ENCODE peak calls at places on chromosomes 4 and X, in eight cellular contexts. One of them, this sample, is unnamed.
A peak's percentile ranks its signal among the peaks of the same experiment; 100 is the strongest.

GRCh38 chrX:115400960-115401359 is 111.4 kb downstream of the LUZP4 start:
- DNase-seq in activated naive CD4-positive, alpha-beta T cell: no peak
- DNase-seq in Panc1: no peak
- DNase-seq in HCT116: no peak
- DNase-seq in lower lobe of right lung: no peak
- DNase-seq in fibroblast of mammary gland: no peak
- DNase-seq in RWPE2: no peak
- DNase-seq in GM04504: no peak
- DNase-seq in this sample: no peak

GRCh38 chrX:47885501-47885900 is 48.8 kb downstream of the ZNF81 start:
- DNase-seq in GM04504: no peak
- DNase-seq in fibroblast of mammary gland: no peak
- DNase-seq in HCT116: no peak
- DNase-seq in Panc1: no peak
- DNase-seq in lower lobe of right lung: no peak
- DNase-seq in RWPE2: no peak
- DNase-seq in activated naive CD4-positive, alpha-beta T cell: no peak
- DNase-seq in this sample: no peak

GRCh38 chr4:172819353-172819752 is 349.3 kb upstream of the GALNT7 start:
- DNase-seq in RWPE2: no peak
- DNase-seq in HCT116: no peak
- DNase-seq in fibroblast of mammary gland: no peak
- DNase-seq in GM04504: no peak
- DNase-seq in lower lobe of right lung: no peak
- DNase-seq in activated naive CD4-positive, alpha-beta T cell: no peak
- DNase-seq in Panc1: no peak
- DNase-seq in this sample: no peak

GRCh38 chr4:3013323-3013722 is 50.0 kb downstream of the GRK4 start:
- DNase-seq in RWPE2: no peak
- DNase-seq in Panc1: no peak
- DNase-seq in fibroblast of mammary gland: no peak
- DNase-seq in lower lobe of right lung: no peak
- DNase-seq in HCT116: no peak
- DNase-seq in activated naive CD4-positive, alpha-beta T cell: no peak
- DNase-seq in GM04504: no peak
- DNase-seq in this sample: no peak

GRCh38 chr4:120753854-120754253 is 168.7 kb downstream of the PRDM5 start:
- DNase-seq in RWPE2: no peak
- DNase-seq in fibroblast of mammary gland: no peak
- DNase-seq in GM04504: no peak
- DNase-seq in lower lobe of right lung: no peak
- DNase-seq in Panc1: no peak
- DNase-seq in HCT116: no peak
- DNase-seq in activated naive CD4-positive, alpha-beta T cell: no peak
- DNase-seq in this sample: no peak

GRCh38 chr4:3461515-3462291 is 1.4 kb upstream of the DOK7 start:
- DNase-seq in HCT116: no peak
- DNase-seq in lower lobe of right lung: peak; percentile 82
- DNase-seq in Panc1: no peak
- DNase-seq in activated naive CD4-positive, alpha-beta T cell: no peak
- DNase-seq in RWPE2: no peak
- DNase-seq in fibroblast of mammary gland: no peak
- DNase-seq in GM04504: no peak
- DNase-seq in this sample: peak; percentile 73

GRCh38 chr4:79764118-79764517 is 308.9 kb downstream of the ANTXR2 start:
- DNase-seq in Panc1: no peak
- DNase-seq in HCT116: no peak
- DNase-seq in GM04504: no peak
- DNase-seq in lower lobe of right lung: no peak
- DNase-seq in RWPE2: no peak
- DNase-seq in activated naive CD4-positive, alpha-beta T cell: no peak
- DNase-seq in fibroblast of mammary gland: no peak
- DNase-seq in this sample: no peak

GRCh38 chrX:22534643-22535042 is 261.9 kb downstream of the CBLL2 start:
- DNase-seq in GM04504: peak; percentile 25
- DNase-seq in fibroblast of mammary gland: peak; percentile 91
- DNase-seq in HCT116: no peak
- DNase-seq in RWPE2: peak; percentile 56
- DNase-seq in lower lobe of right lung: no peak
- DNase-seq in Panc1: peak; percentile 17
- DNase-seq in activated naive CD4-positive, alpha-beta T cell: no peak
- DNase-seq in this sample: no peak

GRCh38 chr4:21032246-21032645 is 332.0 kb downstream of the PACRGL start:
- DNase-seq in activated naive CD4-positive, alpha-beta T cell: no peak
- DNase-seq in GM04504: no peak
- DNase-seq in RWPE2: no peak
- DNase-seq in Panc1: no peak
- DNase-seq in lower lobe of right lung: no peak
- DNase-seq in fibroblast of mammary gland: no peak
- DNase-seq in HCT116: no peak
- DNase-seq in this sample: no peak

GRCh38 chrX:17629011-17629410 is 108.3 kb upstream of the SCML1 start:
- DNase-seq in HCT116: no peak
- DNase-seq in lower lobe of right lung: no peak
- DNase-seq in activated naive CD4-positive, alpha-beta T cell: no peak
- DNase-seq in fibroblast of mammary gland: no peak
- DNase-seq in Panc1: no peak
- DNase-seq in RWPE2: no peak
- DNase-seq in GM04504: no peak
- DNase-seq in this sample: no peak

GRCh38 chr4:83115656-83116285 is 1.2 kb upstream of the PLAC8 start:
- DNase-seq in activated naive CD4-positive, alpha-beta T cell: no peak
- DNase-seq in HCT116: no peak
- DNase-seq in fibroblast of mammary gland: no peak
- DNase-seq in RWPE2: no peak
- DNase-seq in lower lobe of right lung: no peak
- DNase-seq in GM04504: no peak
- DNase-seq in Panc1: no peak
- DNase-seq in this sample: no peak

GRCh38 chrX:129754266-129755024 is 15.7 kb downstream of the XPNPEP2 start:
- DNase-seq in GM04504: no peak
- DNase-seq in activated naive CD4-positive, alpha-beta T cell: no peak
- DNase-seq in lower lobe of right lung: no peak
- DNase-seq in Panc1: no peak
- DNase-seq in HCT116: no peak
- DNase-seq in fibroblast of mammary gland: no peak
- DNase-seq in RWPE2: no peak
- DNase-seq in this sample: peak; percentile 72

GRCh38 chr4:108204518-108204917 is 35.8 kb upstream of the LEF1 start:
- DNase-seq in RWPE2: no peak
- DNase-seq in lower lobe of right lung: no peak
- DNase-seq in GM04504: no peak
- DNase-seq in Panc1: no peak
- DNase-seq in HCT116: no peak
- DNase-seq in fibroblast of mammary gland: peak; percentile 3
- DNase-seq in activated naive CD4-positive, alpha-beta T cell: no peak
- DNase-seq in this sample: no peak

GRCh38 chr4:29541757-29542156 is 1178.4 kb upstream of the PCDH7 start:
- DNase-seq in Panc1: no peak
- DNase-seq in fibroblast of mammary gland: no peak
- DNase-seq in RWPE2: no peak
- DNase-seq in lower lobe of right lung: no peak
- DNase-seq in activated naive CD4-positive, alpha-beta T cell: no peak
- DNase-seq in GM04504: no peak
- DNase-seq in HCT116: no peak
- DNase-seq in this sample: no peak

GRCh38 chrX:1657367-1658082 is 42.7 kb downstream of the ASMT start:
- DNase-seq in GM04504: no peak
- DNase-seq in RWPE2: no peak
- DNase-seq in HCT116: no peak
- DNase-seq in fibroblast of mammary gland: peak; percentile 18
- DNase-seq in lower lobe of right lung: no peak
- DNase-seq in activated naive CD4-positive, alpha-beta T cell: peak; percentile 5
- DNase-seq in Panc1: no peak
- DNase-seq in this sample: peak; percentile 86

GRCh38 chr4:78131403-78131802 is 74.3 kb downstream of the FRAS1 start:
- DNase-seq in fibroblast of mammary gland: peak; percentile 56
- DNase-seq in RWPE2: no peak
- DNase-seq in activated naive CD4-positive, alpha-beta T cell: no peak
- DNase-seq in lower lobe of right lung: no peak
- DNase-seq in HCT116: no peak
- DNase-seq in GM04504: peak; percentile 40
- DNase-seq in Panc1: no peak
- DNase-seq in this sample: no peak

GRCh38 chr4:69833251-69833650 is 26.7 kb downstream of the SULT1E1 start:
- DNase-seq in GM04504: no peak
- DNase-seq in Panc1: no peak
- DNase-seq in HCT116: no peak
- DNase-seq in lower lobe of right lung: no peak
- DNase-seq in fibroblast of mammary gland: no peak
- DNase-seq in activated naive CD4-positive, alpha-beta T cell: no peak
- DNase-seq in RWPE2: no peak
- DNase-seq in this sample: no peak

GRCh38 chrX:34918856-34919255 is 23.7 kb upstream of the FAM47B start:
- DNase-seq in RWPE2: no peak
- DNase-seq in GM04504: peak; percentile 15
- DNase-seq in fibroblast of mammary gland: peak; percentile 73
- DNase-seq in HCT116: no peak
- DNase-seq in activated naive CD4-positive, alpha-beta T cell: no peak
- DNase-seq in Panc1: no peak
- DNase-seq in lower lobe of right lung: no peak
- DNase-seq in this sample: no peak

GRCh38 chrX:22674947-22675346 is 324.8 kb upstream of the DDX53 start:
- DNase-seq in Panc1: no peak
- DNase-seq in GM04504: no peak
- DNase-seq in activated naive CD4-positive, alpha-beta T cell: no peak
- DNase-seq in HCT116: no peak
- DNase-seq in fibroblast of mammary gland: no peak
- DNase-seq in lower lobe of right lung: no peak
- DNase-seq in RWPE2: no peak
- DNase-seq in this sample: no peak

GRCh38 chr4:141502755-141503154 is 133.6 kb upstream of the IL15 start:
- DNase-seq in Panc1: no peak
- DNase-seq in RWPE2: no peak
- DNase-seq in lower lobe of right lung: no peak
- DNase-seq in HCT116: no peak
- DNase-seq in fibroblast of mammary gland: no peak
- DNase-seq in GM04504: no peak
- DNase-seq in activated naive CD4-positive, alpha-beta T cell: no peak
- DNase-seq in this sample: no peak

GRCh38 chrX:25191403-25191802 is 175.6 kb upstream of the ARX start:
- DNase-seq in Panc1: no peak
- DNase-seq in GM04504: no peak
- DNase-seq in fibroblast of mammary gland: no peak
- DNase-seq in lower lobe of right lung: no peak
- DNase-seq in RWPE2: no peak
- DNase-seq in HCT116: no peak
- DNase-seq in activated naive CD4-positive, alpha-beta T cell: no peak
- DNase-seq in this sample: no peak

GRCh38 chr4:21469438-21470032 is 479.0 kb downstream of the KCNIP4 start:
- DNase-seq in Panc1: peak; percentile 7
- DNase-seq in lower lobe of right lung: no peak
- DNase-seq in GM04504: no peak
- DNase-seq in activated naive CD4-positive, alpha-beta T cell: no peak
- DNase-seq in fibroblast of mammary gland: peak; percentile 30
- DNase-seq in RWPE2: no peak
- DNase-seq in HCT116: no peak
- DNase-seq in this sample: no peak

GRCh38 chrX:40097492-40098263 is at the start of gene BCOR:
- DNase-seq in GM04504: no peak
- DNase-seq in RWPE2: no peak
- DNase-seq in HCT116: no peak
- DNase-seq in activated naive CD4-positive, alpha-beta T cell: peak; percentile 69
- DNase-seq in lower lobe of right lung: peak; percentile 77
- DNase-seq in Panc1: no peak
- DNase-seq in fibroblast of mammary gland: no peak
- DNase-seq in this sample: peak; percentile 93

GRCh38 chr4:73922766-73923630 is 53.8 kb downstream of the CXCL1 start:
- DNase-seq in HCT116: peak; percentile 15
- DNase-seq in activated naive CD4-positive, alpha-beta T cell: no peak
- DNase-seq in lower lobe of right lung: no peak
- DNase-seq in fibroblast of mammary gland: peak; percentile 75
- DNase-seq in Panc1: no peak
- DNase-seq in RWPE2: no peak
- DNase-seq in GM04504: peak; percentile 14
- DNase-seq in this sample: no peak

GRCh38 chrX:69298466-69299140 is 133.3 kb upstream of the PJA1 start:
- DNase-seq in GM04504: no peak
- DNase-seq in HCT116: no peak
- DNase-seq in RWPE2: no peak
- DNase-seq in lower lobe of right lung: no peak
- DNase-seq in fibroblast of mammary gland: peak; percentile 37
- DNase-seq in activated naive CD4-positive, alpha-beta T cell: no peak
- DNase-seq in Panc1: no peak
- DNase-seq in this sample: no peak

GRCh38 chr4:77021614-77022089 is 54.1 kb downstream of the CCNI start:
- DNase-seq in Panc1: no peak
- DNase-seq in HCT116: no peak
- DNase-seq in RWPE2: no peak
- DNase-seq in activated naive CD4-positive, alpha-beta T cell: no peak
- DNase-seq in lower lobe of right lung: no peak
- DNase-seq in fibroblast of mammary gland: peak; percentile 69
- DNase-seq in GM04504: peak; percentile 69
- DNase-seq in this sample: no peak

GRCh38 chr4:156615066-156615514 is 356.5 kb downstream of the PDGFC start:
- DNase-seq in fibroblast of mammary gland: peak; percentile 74
- DNase-seq in RWPE2: no peak
- DNase-seq in lower lobe of right lung: no peak
- DNase-seq in HCT116: no peak
- DNase-seq in GM04504: peak; percentile 84
- DNase-seq in activated naive CD4-positive, alpha-beta T cell: no peak
- DNase-seq in Panc1: no peak
- DNase-seq in this sample: no peak

GRCh38 chrX:119010491-119010890 is 36.1 kb downstream of the LONRF3 start:
- DNase-seq in fibroblast of mammary gland: no peak
- DNase-seq in activated naive CD4-positive, alpha-beta T cell: no peak
- DNase-seq in GM04504: no peak
- DNase-seq in HCT116: no peak
- DNase-seq in lower lobe of right lung: no peak
- DNase-seq in RWPE2: no peak
- DNase-seq in Panc1: no peak
- DNase-seq in this sample: no peak

GRCh38 chr4:55173580-55173979 is 48.2 kb upstream of the KDR start:
- DNase-seq in HCT116: no peak
- DNase-seq in activated naive CD4-positive, alpha-beta T cell: no peak
- DNase-seq in fibroblast of mammary gland: peak; percentile 86
- DNase-seq in RWPE2: no peak
- DNase-seq in Panc1: no peak
- DNase-seq in GM04504: no peak
- DNase-seq in lower lobe of right lung: no peak
- DNase-seq in this sample: no peak

This sample was measured in spleen.